ENCODE peak calls at places on chromosomes 3 and 15, in nine cellular contexts. One of them, this sample, is unnamed.

GRCh38 chr3:195011231-195011834 is 259.6 kb downstream of the XXYLT1 start:
- DNase-seq in IMR-90: no peak
- DNase-seq in PC-9: no peak
- DNase-seq in GM12865: no peak
- DNase-seq in T-helper 2 cell: no peak
- DNase-seq in tibial artery: peak; percentile 33
- DNase-seq in ureter: no peak
- DNase-seq in caudate nucleus: no peak
- DNase-seq in glomerular endothelial cell: no peak
- DNase-seq in this sample: peak; percentile 36

GRCh38 chr3:185401319-185401955 is 38.5 kb downstream of the MAP3K13 start:
- DNase-seq in IMR-90: peak; percentile 57
- DNase-seq in PC-9: no peak
- DNase-seq in GM12865: no peak
- DNase-seq in T-helper 2 cell: no peak
- DNase-seq in tibial artery: no peak
- DNase-seq in ureter: no peak
- DNase-seq in caudate nucleus: no peak
- DNase-seq in glomerular endothelial cell: no peak
- DNase-seq in this sample: no peak

GRCh38 chr3:149277338-149277813 is 55.7 kb upstream of the CP start:
- DNase-seq in IMR-90: peak; percentile 84
- DNase-seq in PC-9: no peak
- DNase-seq in GM12865: peak; percentile 37
- DNase-seq in T-helper 2 cell: no peak
- DNase-seq in tibial artery: no peak
- DNase-seq in ureter: no peak
- DNase-seq in caudate nucleus: no peak
- DNase-seq in glomerular endothelial cell: peak; percentile 78
- DNase-seq in this sample: peak; percentile 92

GRCh38 chr15:69860921-69861320 is 236.8 kb downstream of the TLE3 start:
- DNase-seq in IMR-90: no peak
- DNase-seq in PC-9: no peak
- DNase-seq in GM12865: no peak
- DNase-seq in T-helper 2 cell: no peak
- DNase-seq in tibial artery: no peak
- DNase-seq in ureter: no peak
- DNase-seq in caudate nucleus: no peak
- DNase-seq in glomerular endothelial cell: no peak
- DNase-seq in this sample: no peak

GRCh38 chr15:68097029-68097428 is 42.9 kb downstream of the PIAS1 start:
- DNase-seq in IMR-90: no peak
- DNase-seq in PC-9: no peak
- DNase-seq in GM12865: no peak
- DNase-seq in T-helper 2 cell: no peak
- DNase-seq in tibial artery: no peak
- DNase-seq in ureter: no peak
- DNase-seq in caudate nucleus: no peak
- DNase-seq in glomerular endothelial cell: no peak
- DNase-seq in this sample: no peak

GRCh38 chr3:535566-536416 is 339.2 kb downstream of the CHL1 start:
- DNase-seq in IMR-90: peak; percentile 11
- DNase-seq in PC-9: no peak
- DNase-seq in GM12865: no peak
- DNase-seq in T-helper 2 cell: no peak
- DNase-seq in tibial artery: no peak
- DNase-seq in ureter: no peak
- DNase-seq in caudate nucleus: no peak
- DNase-seq in glomerular endothelial cell: no peak
- DNase-seq in this sample: no peak

GRCh38 chr15:78909791-78910228 is 35.0 kb downstream of the CTSH start:
- DNase-seq in IMR-90: peak; percentile 45
- DNase-seq in PC-9: no peak
- DNase-seq in GM12865: peak; percentile 60
- DNase-seq in T-helper 2 cell: no peak
- DNase-seq in tibial artery: no peak
- DNase-seq in ureter: no peak
- DNase-seq in caudate nucleus: no peak
- DNase-seq in glomerular endothelial cell: no peak
- DNase-seq in this sample: no peak

GRCh38 chr3:148955544-148956346 is 35.6 kb upstream of the GYG1 start:
- DNase-seq in IMR-90: peak; percentile 95
- DNase-seq in PC-9: peak; percentile 50
- DNase-seq in GM12865: peak; percentile 64
- DNase-seq in T-helper 2 cell: no peak
- DNase-seq in tibial artery: peak; percentile 88
- DNase-seq in ureter: peak; percentile 61
- DNase-seq in caudate nucleus: no peak
- DNase-seq in glomerular endothelial cell: peak; percentile 73
- DNase-seq in this sample: peak; percentile 48

GRCh38 chr3:45950686-45951600 is 7.7 kb downstream of the CXCR6 start:
- DNase-seq in IMR-90: no peak
- DNase-seq in PC-9: no peak
- DNase-seq in GM12865: no peak
- DNase-seq in T-helper 2 cell: no peak
- DNase-seq in tibial artery: no peak
- DNase-seq in ureter: no peak
- DNase-seq in caudate nucleus: no peak
- DNase-seq in glomerular endothelial cell: no peak
- DNase-seq in this sample: no peak

GRCh38 chr3:60017631-60018030 is 967.8 kb upstream of the CFAP20DC start:
- DNase-seq in IMR-90: no peak
- DNase-seq in PC-9: peak; percentile 0
- DNase-seq in GM12865: peak; percentile 65
- DNase-seq in T-helper 2 cell: peak; percentile 14
- DNase-seq in tibial artery: no peak
- DNase-seq in ureter: no peak
- DNase-seq in caudate nucleus: no peak
- DNase-seq in glomerular endothelial cell: no peak
- DNase-seq in this sample: no peak

GRCh38 chr15:88255496-88256171 is 905 bp downstream of the NTRK3 start:
- DNase-seq in IMR-90: peak; percentile 20
- DNase-seq in PC-9: no peak
- DNase-seq in GM12865: no peak
- DNase-seq in T-helper 2 cell: no peak
- DNase-seq in tibial artery: peak; percentile 80
- DNase-seq in ureter: no peak
- DNase-seq in caudate nucleus: peak; percentile 59
- DNase-seq in glomerular endothelial cell: no peak
- DNase-seq in this sample: peak; percentile 97

GRCh38 chr3:142993958-142994442 is 7.4 kb upstream of the U2SURP start:
- DNase-seq in IMR-90: peak; percentile 72
- DNase-seq in PC-9: peak; percentile 67
- DNase-seq in GM12865: peak; percentile 81
- DNase-seq in T-helper 2 cell: peak; percentile 41
- DNase-seq in tibial artery: no peak
- DNase-seq in ureter: peak; percentile 68
- DNase-seq in caudate nucleus: no peak
- DNase-seq in glomerular endothelial cell: no peak
- DNase-seq in this sample: peak; percentile 77

GRCh38 chr15:25397110-25397509 is 41.7 kb downstream of the UBE3A start:
- DNase-seq in IMR-90: no peak
- DNase-seq in PC-9: no peak
- DNase-seq in GM12865: no peak
- DNase-seq in T-helper 2 cell: no peak
- DNase-seq in tibial artery: no peak
- DNase-seq in ureter: no peak
- DNase-seq in caudate nucleus: no peak
- DNase-seq in glomerular endothelial cell: no peak
- DNase-seq in this sample: no peak

GRCh38 chr3:119810018-119810435 is 28.1 kb downstream of the NR1I2 start:
- DNase-seq in IMR-90: peak; percentile 18
- DNase-seq in PC-9: no peak
- DNase-seq in GM12865: peak; percentile 92
- DNase-seq in T-helper 2 cell: peak; percentile 13
- DNase-seq in tibial artery: no peak
- DNase-seq in ureter: no peak
- DNase-seq in caudate nucleus: no peak
- DNase-seq in glomerular endothelial cell: no peak
- DNase-seq in this sample: peak; percentile 91

GRCh38 chr3:52446631-52447511 is 2.0 kb upstream of the SEMA3G start:
- DNase-seq in IMR-90: peak; percentile 42
- DNase-seq in PC-9: peak; percentile 63
- DNase-seq in GM12865: peak; percentile 76
- DNase-seq in T-helper 2 cell: peak; percentile 61
- DNase-seq in tibial artery: peak; percentile 72
- DNase-seq in ureter: no peak
- DNase-seq in caudate nucleus: peak; percentile 27
- DNase-seq in glomerular endothelial cell: no peak
- DNase-seq in this sample: peak; percentile 95

GRCh38 chr3:167507954-167508353 is 34.1 kb upstream of the SERPINI2 start:
- DNase-seq in IMR-90: no peak
- DNase-seq in PC-9: no peak
- DNase-seq in GM12865: no peak
- DNase-seq in T-helper 2 cell: no peak
- DNase-seq in tibial artery: no peak
- DNase-seq in ureter: no peak
- DNase-seq in caudate nucleus: no peak
- DNase-seq in glomerular endothelial cell: no peak
- DNase-seq in this sample: no peak

GRCh38 chr3:71414189-71414924 is 169.2 kb downstream of the FOXP1 start:
- DNase-seq in IMR-90: no peak
- DNase-seq in PC-9: no peak
- DNase-seq in GM12865: no peak
- DNase-seq in T-helper 2 cell: no peak
- DNase-seq in tibial artery: no peak
- DNase-seq in ureter: no peak
- DNase-seq in caudate nucleus: no peak
- DNase-seq in glomerular endothelial cell: no peak
- DNase-seq in this sample: no peak

GRCh38 chr3:112640864-112641751 is at the start of gene CCDC80:
- DNase-seq in IMR-90: peak; percentile 94
- DNase-seq in PC-9: peak; percentile 52
- DNase-seq in GM12865: peak; percentile 27
- DNase-seq in T-helper 2 cell: no peak
- DNase-seq in tibial artery: no peak
- DNase-seq in ureter: no peak
- DNase-seq in caudate nucleus: no peak
- DNase-seq in glomerular endothelial cell: peak; percentile 66
- DNase-seq in this sample: peak; percentile 72

GRCh38 chr3:172190980-172191379 is 151.6 kb downstream of the FNDC3B start:
- DNase-seq in IMR-90: no peak
- DNase-seq in PC-9: no peak
- DNase-seq in GM12865: no peak
- DNase-seq in T-helper 2 cell: no peak
- DNase-seq in tibial artery: no peak
- DNase-seq in ureter: no peak
- DNase-seq in caudate nucleus: no peak
- DNase-seq in glomerular endothelial cell: no peak
- DNase-seq in this sample: no peak

GRCh38 chr3:132535575-132536441 is 61.3 kb upstream of the ACKR4 start:
- DNase-seq in IMR-90: peak; percentile 90
- DNase-seq in PC-9: peak; percentile 46
- DNase-seq in GM12865: peak; percentile 84
- DNase-seq in T-helper 2 cell: peak; percentile 23
- DNase-seq in tibial artery: peak; percentile 74
- DNase-seq in ureter: peak; percentile 74
- DNase-seq in caudate nucleus: peak; percentile 5
- DNase-seq in glomerular endothelial cell: peak; percentile 68
- DNase-seq in this sample: no peak

GRCh38 chr3:148203263-148204010 is 494.3 kb upstream of the AGTR1 start:
- DNase-seq in IMR-90: peak; percentile 5
- DNase-seq in PC-9: no peak
- DNase-seq in GM12865: peak; percentile 47
- DNase-seq in T-helper 2 cell: no peak
- DNase-seq in tibial artery: no peak
- DNase-seq in ureter: no peak
- DNase-seq in caudate nucleus: no peak
- DNase-seq in glomerular endothelial cell: no peak
- DNase-seq in this sample: no peak

GRCh38 chr3:113097821-113098516 is 107.2 kb downstream of the GTPBP8 start:
- DNase-seq in IMR-90: peak; percentile 88
- DNase-seq in PC-9: peak; percentile 57
- DNase-seq in GM12865: no peak
- DNase-seq in T-helper 2 cell: no peak
- DNase-seq in tibial artery: no peak
- DNase-seq in ureter: no peak
- DNase-seq in caudate nucleus: no peak
- DNase-seq in glomerular endothelial cell: no peak
- DNase-seq in this sample: no peak

GRCh38 chr3:2303567-2303966 is 204.9 kb downstream of the CNTN4 start:
- DNase-seq in IMR-90: no peak
- DNase-seq in PC-9: no peak
- DNase-seq in GM12865: peak; percentile 39
- DNase-seq in T-helper 2 cell: no peak
- DNase-seq in tibial artery: no peak
- DNase-seq in ureter: no peak
- DNase-seq in caudate nucleus: no peak
- DNase-seq in glomerular endothelial cell: no peak
- DNase-seq in this sample: no peak